ENCODE peak calls at places on chromosomes 7 and 10, in six cellular contexts. P is SK-N-SH, T is brain microvascular endothelial cell, A is choroid plexus epithelial cell, J is DND-41, E is foreskin fibroblast. Q is an unnamed sample.

GRCh38 chr10:105262666-105263065 is 621.6 kb downstream of the SORCS3 start:
- DNase-seq in T (no peak), E (peak; percentile 89), P (no peak), J (no peak), A (no peak), Q (no peak)

GRCh38 chr10:133261726-133262325 is 14.8 kb downstream of the ADAM8 start:
- DNase-seq in E (peak; percentile 84), J (no peak), P (peak; percentile 98), T (peak; percentile 48), A (peak; percentile 42), Q (peak; percentile 89)

GRCh38 chr7:42198296-42198695 is 38.7 kb downstream of the GLI3 start:
- DNase-seq in T (no peak), E (no peak), P (no peak), J (peak; percentile 9), A (no peak), Q (no peak)

GRCh38 chr10:2097937-2098336 is 360.6 kb upstream of the ADARB2 start:
- DNase-seq in E (no peak), T (no peak), A (no peak), P (no peak), J (no peak), Q (no peak)

GRCh38 chr10:21281765-21282484 is 243.6 kb downstream of the SKIDA1 start:
- DNase-seq in P (no peak), E (no peak), J (no peak), A (no peak), T (no peak), Q (no peak)

GRCh38 chr7:137325927-137326326 is 17.6 kb downstream of the PTN start:
- DNase-seq in J (no peak), A (no peak), P (no peak), T (no peak), E (peak; percentile 57), Q (no peak)

GRCh38 chr7:122380993-122381392 is 76.4 kb upstream of the FEZF1 start:
- DNase-seq in T (no peak), J (no peak), P (no peak), E (no peak), A (no peak), Q (peak; percentile 5)

GRCh38 chr10:21173433-21173963 is 276.4 kb upstream of the NEBL start:
- DNase-seq in A (no peak), T (no peak), E (no peak), J (no peak), P (peak; percentile 85), Q (no peak)

GRCh38 chr7:40673285-40673684 is 538.5 kb downstream of the SUGCT start:
- DNase-seq in P (no peak), A (peak; percentile 84), E (peak; percentile 85), J (peak; percentile 20), T (peak; percentile 53), Q (no peak)

GRCh38 chr7:104963991-104964385 is 50.0 kb upstream of the KMT2E start:
- DNase-seq in A (peak; percentile 86), E (no peak), P (no peak), J (peak; percentile 31), T (peak; percentile 74), Q (peak; percentile 21)

GRCh38 chr7:51587600-51587999 is 271.0 kb upstream of the COBL start:
- DNase-seq in P (no peak), T (no peak), J (no peak), E (no peak), A (no peak), Q (no peak)

GRCh38 chr7:37832194-37832593 is 16.2 kb upstream of the NME8 start:
- DNase-seq in P (peak; percentile 26), E (peak; percentile 4), J (peak; percentile 25), A (peak; percentile 9), T (peak; percentile 11), Q (peak; percentile 80)

GRCh38 chr7:36630112-36630650 is 94.1 kb downstream of the AOAH start:
- DNase-seq in E (no peak), P (no peak), A (no peak), T (no peak), J (no peak), Q (no peak)

GRCh38 chr7:158815471-158816128 is 13.7 kb downstream of the ESYT2 start:
- DNase-seq in J (no peak), P (no peak), A (no peak), E (no peak), T (no peak), Q (no peak)

GRCh38 chr7:133645870-133646492 is 393.1 kb downstream of the EXOC4 start:
- DNase-seq in P (no peak), A (no peak), T (no peak), J (no peak), E (peak; percentile 29), Q (no peak)

GRCh38 chr10:28020993-28021982 is 22.4 kb upstream of the ODAD2 start:
- DNase-seq in E (no peak), P (no peak), A (no peak), T (no peak), J (no peak), Q (no peak)

GRCh38 chr7:28418311-28418710 is 6.0 kb downstream of the CREB5 start:
- DNase-seq in J (no peak), A (no peak), T (no peak), E (peak; percentile 18), P (no peak), Q (no peak)

GRCh38 chr10:97090035-97090434 is 95.7 kb downstream of the SLIT1 start:
- DNase-seq in J (no peak), T (no peak), A (no peak), P (no peak), E (no peak), Q (no peak)

DNA sequence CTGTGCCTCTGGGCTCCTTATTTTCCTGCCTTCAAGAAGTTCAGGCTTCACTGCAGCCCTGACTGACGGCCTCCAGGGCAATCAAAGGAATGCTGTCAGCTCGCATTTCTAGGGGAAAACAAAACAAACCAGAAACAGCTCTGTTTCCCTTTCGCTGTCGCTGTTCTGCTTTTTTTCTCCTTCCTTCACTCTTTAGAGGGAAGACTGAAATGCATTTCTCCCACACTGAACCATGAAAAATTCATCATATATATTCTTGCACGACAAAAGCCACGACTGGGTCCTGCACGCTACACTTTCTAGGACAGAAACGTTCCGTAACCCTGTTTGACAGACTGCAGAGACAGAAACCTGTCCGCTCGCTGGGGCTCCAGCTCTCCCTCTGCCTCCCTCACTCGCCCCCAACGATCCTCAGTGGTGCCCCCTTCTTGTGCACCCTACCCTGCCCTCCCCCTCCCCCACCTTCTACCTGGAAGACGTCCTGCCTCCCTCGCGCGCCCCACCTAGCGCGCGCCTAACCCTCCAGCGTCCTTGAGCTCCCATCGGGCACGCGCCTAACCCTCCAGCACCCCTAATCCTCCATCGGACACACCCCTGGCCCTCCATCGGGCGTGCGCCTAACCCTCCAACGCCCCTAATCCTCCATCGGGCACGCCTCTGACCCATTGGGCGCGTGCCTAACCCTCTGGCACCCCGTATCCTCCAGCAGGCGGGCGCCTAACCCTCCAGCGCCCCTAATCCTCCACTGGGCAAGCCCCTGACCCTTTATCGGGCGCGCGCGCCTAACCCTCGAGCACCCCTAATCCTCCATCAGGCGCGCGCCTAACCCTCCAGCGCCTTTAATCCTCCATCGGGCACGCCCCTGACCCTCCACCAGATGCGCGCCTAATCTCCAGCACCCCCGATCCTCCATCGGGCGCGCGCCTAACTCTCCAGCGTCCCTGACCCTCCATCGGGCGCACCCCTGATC is 37.1 kb downstream of the SVOPL start:
- DNase-seq in T (peak; percentile 15), E (peak; percentile 9), A (peak; percentile 45), P (peak; percentile 42), J (no peak), Q (no peak)
- TF ChIP-seq CTCF in T (peak; percentile 21), E (no peak), A (no peak), P (no peak), J (no peak), Q (no peak)

GRCh38 chr10:117004238-117004626 is 755 bp downstream of the SHTN1 start:
- DNase-seq in J (no peak), T (no peak), P (no peak), E (no peak), A (no peak), Q (peak; percentile 32)

GRCh38 chr10:117003336-117003735 is 1.7 kb downstream of the SHTN1 start:
- DNase-seq in P (no peak), T (no peak), J (no peak), E (no peak), A (no peak), Q (no peak)

GRCh38 chr10:117007080-117007479 is 2.1 kb upstream of the SHTN1 start:
- DNase-seq in E (peak; percentile 76), A (peak; percentile 67), J (no peak), P (peak; percentile 19), T (peak; percentile 14), Q (no peak)

GRCh38 chr10:117004627-117005453 is at the start of gene SHTN1:
- DNase-seq in P (peak; percentile 82), E (peak; percentile 54), A (peak; percentile 54), J (no peak), T (peak; percentile 32), Q (peak; percentile 14)

DNA sequence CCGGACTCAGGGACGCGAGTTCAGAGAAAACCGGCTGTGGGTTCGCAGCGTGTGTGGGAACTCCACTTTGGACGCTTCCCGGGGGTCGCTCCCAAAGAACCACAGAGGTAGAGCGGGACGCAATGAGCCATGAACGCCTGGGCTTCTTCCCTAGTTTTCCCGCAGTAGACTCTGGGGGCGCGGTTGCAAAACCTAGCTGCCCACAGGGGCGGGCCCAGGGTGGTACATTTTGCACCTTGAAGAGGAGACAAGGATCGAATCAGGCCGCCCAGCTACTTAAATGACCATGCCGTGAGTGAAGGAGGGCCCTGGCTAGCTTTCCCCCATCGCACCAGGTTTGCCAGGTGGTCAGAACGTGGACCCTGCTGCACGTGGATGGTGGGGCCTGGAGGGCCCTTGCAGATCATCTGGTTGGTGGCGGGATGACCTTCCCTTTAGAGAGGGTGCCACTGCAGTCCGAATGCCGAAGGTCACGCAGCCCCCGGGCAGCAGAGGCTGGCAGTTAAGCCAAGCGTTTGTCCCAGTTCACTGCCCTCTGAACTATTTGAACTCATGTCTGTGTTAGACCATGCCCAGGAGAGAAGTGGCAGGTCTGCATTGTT is 568 bp upstream of the SHTN1 start:
- DNase-seq in E (peak; percentile 13), A (peak; percentile 7), J (no peak), T (no peak), P (no peak), Q (no peak)
- H3K4me3 ChIP-seq in E (peak overlapping the region; percentile 90), A (peak overlapping the region; percentile 79), J (no peak overlapping the region), T (peak overlapping the region; percentile 80), P (peak overlapping the region; percentile 99), Q (no peak overlapping the region)

GRCh38 chr10:106498675-106499074 is 665.8 kb downstream of the SORCS1 start:
- DNase-seq in J (no peak), E (no peak), A (no peak), P (no peak), T (no peak), Q (no peak)
- TF ChIP-seq CTCF in J (no peak), E (no peak), A (no peak), P (no peak), T (no peak), Q (no peak)

DNA sequence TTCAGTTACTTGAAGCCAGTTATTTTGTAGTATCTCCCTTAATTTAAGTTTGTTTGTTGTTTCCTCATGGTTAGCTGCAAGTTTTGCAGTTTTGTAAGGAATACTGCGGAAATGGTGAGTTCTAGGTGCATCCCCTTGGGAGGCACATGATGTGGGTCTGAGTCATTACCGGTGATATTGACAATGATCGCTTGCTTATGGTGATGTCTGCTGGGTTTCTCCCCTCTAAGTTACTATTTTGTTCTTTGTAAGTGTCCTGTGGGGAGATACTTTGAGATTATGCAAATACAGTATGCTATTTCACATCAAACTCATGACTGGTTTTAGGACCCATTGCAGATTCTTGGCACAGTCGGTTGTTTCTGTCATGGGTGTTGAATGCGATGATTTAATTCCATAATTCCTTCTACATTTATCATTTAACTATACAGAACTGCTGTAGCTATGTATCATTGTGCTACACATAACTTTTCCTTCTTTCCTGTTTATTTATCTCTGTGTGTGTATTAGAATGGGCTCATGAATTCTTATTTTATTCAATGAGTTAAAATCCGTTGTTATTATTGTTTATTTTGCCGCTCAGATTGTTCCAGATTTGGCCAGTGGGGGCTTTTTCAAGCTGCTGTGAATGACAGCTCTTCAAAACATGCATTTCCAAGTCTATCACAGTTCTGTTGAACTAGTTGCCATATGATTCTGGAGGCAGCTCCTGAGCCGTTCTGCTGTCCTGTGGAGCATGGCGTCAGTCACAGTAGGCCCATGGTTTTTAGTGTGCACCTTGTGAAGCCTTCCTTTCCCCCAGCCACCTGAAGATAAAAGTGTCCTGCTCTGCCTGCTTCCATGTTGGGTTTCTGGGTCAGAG is 18.4 kb downstream of the TSPAN14 start:
- DNase-seq in P (no peak), E (peak; percentile 72), A (peak; percentile 94), J (no peak), T (peak; percentile 79), Q (peak; percentile 89)
- H3K4me3 ChIP-seq in P (no peak overlapping the region), E (no peak overlapping the region), A (no peak overlapping the region), J (no peak overlapping the region), T (no peak overlapping the region), Q (peak overlapping the region; percentile 32)

Q was measured in GM12865.